ENCODE peak calls at places on chromosomes 4 and X, in eight cellular contexts. D is K562, R is PC-3, O is SJSA1, M is aorta, J is suprapubic skin, P is psoas muscle, L is mucosa of descending colon. E is an unnamed sample. For H3K9me3 and H3K4me1, the result is how much of the 10 kb centered on the place peaks cover.

GRCh38 chr4:36224969-36225903 is 19.1 kb downstream of the ARAP2 start:
- DNase-seq in D (no peak), R (peak), O (no peak), M (no peak), J (no peak), P (no peak), L (no peak), E (no peak)

GRCh38 chr4:24971192-24971591 is 58.4 kb upstream of the CCDC149 start:
- DNase-seq in D (no peak), R (peak), O (no peak), M (no peak), J (no peak), P (no peak), L (no peak), E (no peak)

GRCh38 chr4:24657768-24658617 is 73.6 kb upstream of the DHX15 start:
- DNase-seq in D (no peak), R (peak), O (peak), M (peak), J (no peak), P (no peak), L (peak), E (no peak)

GRCh38 chrX:96861228-96861627 is 22.5 kb upstream of the RPA4 start:
- DNase-seq in D (no peak), R (no peak), O (no peak), M (no peak), J (no peak), P (no peak), L (no peak), E (no peak)

GRCh38 chr4:55116450-55116849 is 8.9 kb downstream of the KDR start:
- DNase-seq in D (no peak), R (peak), O (no peak), M (no peak), J (no peak), P (no peak), L (no peak), E (no peak)

GRCh38 chr4:56844817-56845580 is 23.5 kb upstream of the SPINK2 start:
- DNase-seq in D (no peak), R (no peak), O (no peak), M (no peak), J (no peak), P (no peak), L (no peak), E (no peak)

GRCh38 chr4:99875073-99875472 is 19.2 kb downstream of the LAMTOR3 start:
- DNase-seq in D (no peak), R (peak), O (no peak), M (no peak), J (no peak), P (no peak), L (no peak), E (no peak)

GRCh38 chr4:120801171-120801758 is 121.3 kb downstream of the PRDM5 start:
- DNase-seq in D (no peak), R (no peak), O (no peak), M (peak), J (peak), P (peak), L (no peak), E (no peak)

GRCh38 chrX:102727761-102728160 is 7.2 kb downstream of the GPRASP3 start:
- DNase-seq in D (no peak), R (no peak), O (no peak), M (no peak), J (no peak), P (no peak), L (no peak), E (no peak)

GRCh38 chrX:21800344-21800770 is 39.1 kb upstream of the MBTPS2 start:
- DNase-seq in D (no peak), R (peak), O (no peak), M (no peak), J (no peak), P (no peak), L (no peak), E (no peak)

GRCh38 chr4:78749972-78750727 is 26.0 kb upstream of the BMP2K start:
- DNase-seq in D (no peak), R (no peak), O (no peak), M (no peak), J (no peak), P (no peak), L (no peak), E (no peak)

GRCh38 chrX:133056341-133056740 is 40.6 kb downstream of the USP26 start:
- DNase-seq in D (no peak), R (peak), O (no peak), M (no peak), J (no peak), P (no peak), L (no peak), E (no peak)

GRCh38 chr4:153523941-153524386 is 57.8 kb downstream of the TMEM131L start:
- DNase-seq in D (no peak), R (no peak), O (no peak), M (no peak), J (no peak), P (no peak), L (no peak), E (no peak)

GRCh38 chr4:165299399-165300060 is 27.9 kb upstream of the MSMO1 start:
- DNase-seq in D (no peak), R (no peak), O (no peak), M (no peak), J (no peak), P (no peak), L (no peak), E (no peak)

GRCh38 chr4:168724960-168725359 is 228.1 kb downstream of the PALLD start:
- DNase-seq in D (no peak), R (no peak), O (no peak), M (no peak), J (no peak), P (no peak), L (no peak), E (no peak)

GRCh38 chr4:177558995-177559394 is 116.8 kb upstream of the AGA start:
- DNase-seq in D (no peak), R (no peak), O (no peak), M (no peak), J (no peak), P (no peak), L (no peak), E (no peak)

GRCh38 chr4:29047341-29048041 is 1672.7 kb upstream of the PCDH7 start:
- DNase-seq in D (no peak), R (no peak), O (no peak), M (no peak), J (no peak), P (peak), L (no peak), E (no peak)

GRCh38 chr4:114598191-114599121 is at the start of gene UGT8:
- DNase-seq in D (peak), R (peak), O (no peak), M (no peak), J (no peak), P (peak), L (peak), E (no peak)

GRCh38 chrX:19746919-19747671 is 140.3 kb downstream of the SH3KBP1 start:
- DNase-seq in D (no peak), R (no peak), O (no peak), M (no peak), J (no peak), P (no peak), L (no peak), E (no peak)

GRCh38 chr4:175882891-175883290 is 70.8 kb upstream of the GPM6A start:
- DNase-seq in D (no peak), R (no peak), O (no peak), M (no peak), J (no peak), P (no peak), L (no peak), E (no peak)

GRCh38 chrX:12139934-12140611 is 1.8 kb downstream of the FRMPD4 start:
- DNase-seq in D (no peak), R (peak), O (no peak), M (no peak), J (no peak), P (no peak), L (no peak), E (no peak)

GRCh38 chr4:4857001-4857808 is 2.3 kb upstream of the MSX1 start:
- DNase-seq in D (no peak), R (no peak), O (no peak), M (no peak), J (peak), P (peak), L (no peak), E (no peak)

GRCh38 chr4:10075158-10075863 is 41.3 kb downstream of the WDR1 start:
- DNase-seq in D (no peak), R (no peak), O (no peak), M (no peak), J (no peak), P (no peak), L (no peak), E (peak)

GRCh38 chrX:76509775-76510174 is 82.3 kb downstream of the MAGEE1 start:
- DNase-seq in D (no peak), R (no peak), O (no peak), M (no peak), J (no peak), P (no peak), L (no peak), E (no peak)
- H3K9me3 ChIP-seq in D (under half), R (under half), O (under half), M (under half), J (under half), P (under half), L (under half), E (under half)

GRCh38 chr4:86959588-86960500 is 25.0 kb downstream of the AFF1 start:
- DNase-seq in D (no peak), R (no peak), O (no peak), M (no peak), J (no peak), P (no peak), L (no peak), E (no peak)

GRCh38 chr4:86960557-86960959 is 25.7 kb downstream of the AFF1 start:
- DNase-seq in D (no peak), R (no peak), O (no peak), M (no peak), J (no peak), P (no peak), L (no peak), E (no peak)

GRCh38 chr4:86961605-86962295 is 26.9 kb downstream of the AFF1 start:
- DNase-seq in D (peak), R (no peak), O (no peak), M (no peak), J (no peak), P (no peak), L (no peak), E (peak)

GRCh38 chr4:86963697-86964096 is 28.9 kb downstream of the AFF1 start:
- DNase-seq in D (no peak), R (peak), O (no peak), M (no peak), J (no peak), P (no peak), L (no peak), E (no peak)

GRCh38 chr4:86961103-86961502 is 26.3 kb downstream of the AFF1 start:
- DNase-seq in D (no peak), R (no peak), O (no peak), M (no peak), J (no peak), P (no peak), L (no peak), E (no peak)
- H3K4me1 ChIP-seq in D (under half), R (under half), O (under half), M (under half), J (under half), P (under half), L (under half), E (under half)

DNA sequence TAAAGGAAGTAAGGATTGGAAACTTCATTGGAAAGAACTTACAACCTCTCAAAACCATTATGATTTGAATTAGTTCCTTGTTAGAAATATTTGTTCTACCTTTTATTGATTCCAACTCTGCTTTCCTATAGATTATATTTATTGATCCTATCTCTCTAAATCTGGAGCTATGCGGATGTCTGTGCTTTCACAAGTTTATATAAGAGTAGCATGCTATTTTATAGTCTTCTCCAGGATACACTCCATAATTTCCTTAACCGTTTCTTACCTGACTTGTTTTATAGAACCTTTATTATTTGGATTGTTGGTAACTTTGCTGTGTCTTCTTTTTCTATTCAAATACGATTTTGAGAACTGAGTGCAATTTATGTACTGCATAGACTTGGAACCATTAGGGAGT is 668.1 kb downstream of the RAPGEF2 start:
- DNase-seq in D (no peak), R (no peak), O (no peak), M (no peak), J (no peak), P (no peak), L (no peak), E (no peak)
- H3K9me3 ChIP-seq in D (under half), R (under half), O (under half), M (under half), J (under half), P (under half), L (under half), E (under half)

DNA sequence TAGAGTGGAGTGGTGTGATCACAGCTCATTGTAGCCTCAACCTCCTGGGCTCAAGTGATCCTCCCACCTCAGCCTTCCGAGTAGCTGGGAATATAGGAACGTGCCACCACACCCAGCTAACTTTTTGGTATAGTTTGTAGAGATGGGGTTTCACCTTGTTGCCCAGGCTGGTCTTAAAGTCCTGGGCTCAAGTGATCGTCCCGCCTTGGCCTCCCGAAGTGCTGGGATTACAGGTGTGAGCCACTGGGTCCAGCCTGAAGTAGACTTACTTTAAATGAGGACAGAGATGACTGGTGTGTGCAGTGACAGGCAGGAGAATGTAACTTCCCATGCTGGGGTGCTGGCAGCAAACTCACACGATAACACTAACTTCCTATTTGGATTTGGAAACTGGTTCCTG is 95.8 kb downstream of the GATB start:
- DNase-seq in D (no peak), R (no peak), O (no peak), M (no peak), J (no peak), P (no peak), L (no peak), E (no peak)
- H3K4me1 ChIP-seq in D (under half), R (under half), O (under half), M (under half), J (half or more), P (half or more), L (under half), E (under half)

GRCh38 chr4:180665481-180665880 is 1577.7 kb upstream of the TENM3 start:
- DNase-seq in D (no peak), R (no peak), O (no peak), M (no peak), J (no peak), P (no peak), L (no peak), E (no peak)
- H3K9me3 ChIP-seq in D (under half), R (under half), O (under half), M (under half), J (under half), P (under half), L (under half), E (under half)

GRCh38 chrX:40092808-40093435 is 4.8 kb downstream of the BCOR start:
- DNase-seq in D (no peak), R (no peak), O (no peak), M (no peak), J (no peak), P (no peak), L (no peak), E (no peak)

GRCh38 chrX:40088803-40089540 is 8.8 kb downstream of the BCOR start:
- DNase-seq in D (no peak), R (no peak), O (no peak), M (no peak), J (no peak), P (no peak), L (no peak), E (no peak)

GRCh38 chrX:40091691-40092421 is 5.9 kb downstream of the BCOR start:
- DNase-seq in D (no peak), R (no peak), O (no peak), M (no peak), J (no peak), P (no peak), L (peak), E (no peak)

GRCh38 chrX:40090050-40090804 is 7.5 kb downstream of the BCOR start:
- DNase-seq in D (peak), R (no peak), O (no peak), M (peak), J (no peak), P (no peak), L (no peak), E (peak)

DNA sequence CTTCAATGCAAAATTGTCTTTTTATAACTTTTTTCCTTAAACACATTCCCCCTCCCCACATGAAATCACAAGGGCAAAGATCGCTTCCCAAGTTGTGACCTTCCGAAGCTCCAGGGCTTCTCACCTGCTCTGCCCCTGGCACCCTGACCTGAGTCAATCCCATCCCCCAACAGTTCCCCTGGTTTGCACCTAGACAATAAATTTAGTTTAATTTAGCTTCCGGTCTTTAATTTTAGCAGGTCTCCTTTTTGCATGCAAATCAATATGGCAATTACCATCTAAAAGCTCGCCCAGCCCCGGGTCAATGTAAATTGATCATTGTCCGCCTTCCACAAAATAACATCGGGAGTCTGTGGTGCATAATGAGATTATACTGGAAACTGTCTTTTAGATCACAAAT is 6.8 kb downstream of the BCOR start:
- DNase-seq in D (no peak), R (no peak), O (no peak), M (no peak), J (no peak), P (no peak), L (no peak), E (no peak)
- H3K4me1 ChIP-seq in D (half or more), R (half or more), O (half or more), M (under half), J (under half), P (under half), L (under half), E (under half)

GRCh38 chr4:11342401-11342800 is 86.3 kb downstream of the HS3ST1 start:
- DNase-seq in D (no peak), R (no peak), O (no peak), M (no peak), J (no peak), P (no peak), L (no peak), E (no peak)

GRCh38 chr4:11338990-11339782 is 89.5 kb downstream of the HS3ST1 start:
- DNase-seq in D (no peak), R (no peak), O (no peak), M (no peak), J (no peak), P (no peak), L (no peak), E (no peak)

GRCh38 chr4:11341337-11342043 is 87.2 kb downstream of the HS3ST1 start:
- DNase-seq in D (no peak), R (no peak), O (no peak), M (no peak), J (no peak), P (no peak), L (no peak), E (no peak)

GRCh38 chr4:11337287-11337686 is 91.4 kb downstream of the HS3ST1 start:
- DNase-seq in D (no peak), R (no peak), O (no peak), M (no peak), J (no peak), P (no peak), L (no peak), E (no peak)

GRCh38 chr4:11336435-11336834 is 92.3 kb downstream of the HS3ST1 start:
- DNase-seq in D (no peak), R (no peak), O (no peak), M (no peak), J (no peak), P (no peak), L (no peak), E (no peak)
- H3K9me3 ChIP-seq in D (under half), R (under half), O (under half), M (under half), J (under half), P (under half), L (under half), E (under half)

E was measured in uterus.